ENCODE peak calls at places on chromosomes 16 and 17, in six cellular contexts. One of them, this sample, is unnamed.

GRCh38 chr16:54370653-54371052 is 84.1 kb upstream of the IRX3 start:
- DNase-seq in progenitor cell of endocrine pancreas: no peak
- DNase-seq in A549: no peak
- DNase-seq in neural crest cell: no peak
- DNase-seq in cardiac muscle cell: peak; percentile 53
- DNase-seq in neural progenitor cell: peak; percentile 60
- DNase-seq in this sample: peak; percentile 43

GRCh38 chr17:72926171-72926570 is 166.3 kb downstream of the SLC39A11 start:
- DNase-seq in progenitor cell of endocrine pancreas: no peak
- DNase-seq in A549: no peak
- DNase-seq in cardiac muscle cell: no peak
- DNase-seq in neural progenitor cell: no peak
- DNase-seq in neural crest cell: no peak
- DNase-seq in this sample: no peak

GRCh38 chr17:43906951-43907424 is 348 bp downstream of the MPP2 start:
- DNase-seq in neural crest cell: no peak
- DNase-seq in A549: no peak
- DNase-seq in cardiac muscle cell: no peak
- DNase-seq in neural progenitor cell: no peak
- DNase-seq in progenitor cell of endocrine pancreas: no peak
- DNase-seq in this sample: no peak

GRCh38 chr16:49663081-49664057 is 192.5 kb downstream of the ZNF423 start:
- DNase-seq in neural progenitor cell: no peak
- DNase-seq in neural crest cell: no peak
- DNase-seq in cardiac muscle cell: no peak
- DNase-seq in A549: no peak
- DNase-seq in progenitor cell of endocrine pancreas: no peak
- DNase-seq in this sample: no peak

GRCh38 chr16:12767897-12768296 is 35.8 kb downstream of the CPPED1 start:
- DNase-seq in neural crest cell: no peak
- DNase-seq in A549: no peak
- DNase-seq in progenitor cell of endocrine pancreas: no peak
- DNase-seq in neural progenitor cell: no peak
- DNase-seq in cardiac muscle cell: no peak
- DNase-seq in this sample: no peak

GRCh38 chr16:84875846-84876245 is 56.1 kb downstream of the CRISPLD2 start:
- DNase-seq in cardiac muscle cell: no peak
- DNase-seq in progenitor cell of endocrine pancreas: no peak
- DNase-seq in neural progenitor cell: no peak
- DNase-seq in neural crest cell: no peak
- DNase-seq in A549: no peak
- DNase-seq in this sample: no peak

GRCh38 chr17:63700528-63701441 is 860 bp upstream of the LIMD2 start:
- DNase-seq in cardiac muscle cell: peak; percentile 53
- DNase-seq in neural progenitor cell: peak; percentile 74
- DNase-seq in progenitor cell of endocrine pancreas: no peak
- DNase-seq in neural crest cell: no peak
- DNase-seq in A549: no peak
- DNase-seq in this sample: peak; percentile 65

GRCh38 chr17:31310877-31311276 is 3.0 kb downstream of the EVI2B start:
- DNase-seq in A549: no peak
- DNase-seq in neural progenitor cell: no peak
- DNase-seq in neural crest cell: no peak
- DNase-seq in progenitor cell of endocrine pancreas: no peak
- DNase-seq in cardiac muscle cell: no peak
- DNase-seq in this sample: no peak

GRCh38 chr16:49347476-49347875 is 26.1 kb upstream of the C16orf78 start:
- DNase-seq in cardiac muscle cell: no peak
- DNase-seq in neural crest cell: no peak
- DNase-seq in progenitor cell of endocrine pancreas: no peak
- DNase-seq in neural progenitor cell: no peak
- DNase-seq in A549: no peak
- DNase-seq in this sample: no peak

GRCh38 chr17:82922646-82923045 is 82.8 kb upstream of the ZNF750 start:
- DNase-seq in neural progenitor cell: no peak
- DNase-seq in A549: no peak
- DNase-seq in neural crest cell: no peak
- DNase-seq in progenitor cell of endocrine pancreas: no peak
- DNase-seq in cardiac muscle cell: no peak
- DNase-seq in this sample: no peak

GRCh38 chr16:50305441-50306061 is 39.2 kb downstream of the ADCY7 start:
- DNase-seq in neural progenitor cell: no peak
- DNase-seq in cardiac muscle cell: no peak
- DNase-seq in neural crest cell: no peak
- DNase-seq in A549: no peak
- DNase-seq in progenitor cell of endocrine pancreas: peak; percentile 6
- DNase-seq in this sample: no peak

GRCh38 chr16:51762081-51762995 is 611.3 kb upstream of the SALL1 start:
- DNase-seq in progenitor cell of endocrine pancreas: peak; percentile 75
- DNase-seq in cardiac muscle cell: peak; percentile 91
- DNase-seq in A549: peak; percentile 51
- DNase-seq in neural crest cell: peak; percentile 91
- DNase-seq in neural progenitor cell: peak; percentile 93
- DNase-seq in this sample: peak; percentile 89

GRCh38 chr16:8751481-8752311 is 45.7 kb downstream of the TMEM186 start:
- DNase-seq in A549: peak; percentile 55
- DNase-seq in neural progenitor cell: no peak
- DNase-seq in neural crest cell: no peak
- DNase-seq in progenitor cell of endocrine pancreas: no peak
- DNase-seq in cardiac muscle cell: no peak
- DNase-seq in this sample: no peak

GRCh38 chr16:75805946-75806345 is 79.7 kb upstream of the CPHXL start:
- DNase-seq in cardiac muscle cell: no peak
- DNase-seq in A549: no peak
- DNase-seq in progenitor cell of endocrine pancreas: no peak
- DNase-seq in neural progenitor cell: no peak
- DNase-seq in neural crest cell: no peak
- DNase-seq in this sample: no peak

GRCh38 chr17:27760069-27760885 is 40.1 kb downstream of the NOS2 start:
- DNase-seq in neural progenitor cell: peak; percentile 65
- DNase-seq in A549: peak; percentile 45
- DNase-seq in cardiac muscle cell: peak; percentile 61
- DNase-seq in progenitor cell of endocrine pancreas: peak; percentile 66
- DNase-seq in neural crest cell: peak; percentile 79
- DNase-seq in this sample: peak; percentile 80

GRCh38 chr17:28326114-28326513 is 7.1 kb downstream of the TMEM97 start:
- DNase-seq in A549: no peak
- DNase-seq in progenitor cell of endocrine pancreas: no peak
- DNase-seq in neural crest cell: no peak
- DNase-seq in neural progenitor cell: no peak
- DNase-seq in cardiac muscle cell: no peak
- DNase-seq in this sample: no peak

GRCh38 chr16:80317132-80318098 is 223.4 kb upstream of the DYNLRB2 start:
- DNase-seq in neural crest cell: no peak
- DNase-seq in progenitor cell of endocrine pancreas: no peak
- DNase-seq in neural progenitor cell: peak; percentile 34
- DNase-seq in cardiac muscle cell: peak; percentile 92
- DNase-seq in A549: no peak
- DNase-seq in this sample: no peak
- TF ChIP-seq CTCF in neural crest cell: peak; percentile 39
- TF ChIP-seq CTCF in progenitor cell of endocrine pancreas: peak; percentile 46
- TF ChIP-seq CTCF in neural progenitor cell: peak; percentile 53
- TF ChIP-seq CTCF in cardiac muscle cell: no peak
- TF ChIP-seq CTCF in A549: no peak
- TF ChIP-seq CTCF in this sample: peak; percentile 19

GRCh38 chr16:19555938-19556778 is 655 bp downstream of the VPS35L start:
- DNase-seq in progenitor cell of endocrine pancreas: peak; percentile 11
- DNase-seq in A549: peak; percentile 41
- DNase-seq in neural crest cell: peak; percentile 49
- DNase-seq in neural progenitor cell: peak; percentile 88
- DNase-seq in cardiac muscle cell: peak; percentile 14
- DNase-seq in this sample: peak; percentile 53
- TF ChIP-seq CTCF in progenitor cell of endocrine pancreas: peak; percentile 44
- TF ChIP-seq CTCF in A549: no peak
- TF ChIP-seq CTCF in neural crest cell: peak; percentile 56
- TF ChIP-seq CTCF in neural progenitor cell: peak; percentile 38
- TF ChIP-seq CTCF in cardiac muscle cell: peak; percentile 19
- TF ChIP-seq CTCF in this sample: peak; percentile 28

DNA sequence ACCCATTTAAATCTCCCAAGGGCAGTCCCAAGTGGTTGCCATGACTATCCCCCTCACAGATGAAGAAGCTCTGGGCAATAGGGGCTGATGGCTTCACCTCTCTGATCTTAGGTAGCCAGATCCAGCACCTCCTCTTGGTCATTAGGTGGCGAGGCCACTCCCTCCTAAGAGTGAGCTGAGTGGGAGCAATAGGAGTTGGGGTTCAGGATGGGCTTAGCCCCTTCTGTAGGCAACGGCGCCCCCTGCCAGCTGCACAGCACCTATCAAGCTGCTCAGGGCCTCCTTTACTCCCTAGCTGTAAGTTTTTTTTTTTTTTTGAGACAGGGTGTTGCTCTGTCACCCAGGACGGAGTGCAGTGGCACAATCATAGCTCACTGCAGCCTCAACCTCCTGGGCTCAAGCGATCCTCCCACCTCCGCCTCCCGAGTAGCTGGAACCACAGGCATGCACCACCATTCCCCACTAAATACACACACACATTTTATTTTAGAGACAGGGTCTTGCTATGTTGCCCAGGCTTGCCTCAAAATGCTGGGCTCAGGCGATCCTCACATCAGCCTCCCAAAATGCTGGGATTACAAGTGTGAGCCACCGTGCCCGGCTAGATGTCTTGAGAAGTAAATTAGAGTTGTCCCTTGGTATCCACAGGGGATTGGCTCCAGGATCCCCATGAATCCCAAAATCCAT is 3.5 kb upstream of the RRAD start:
- DNase-seq in progenitor cell of endocrine pancreas: no peak
- DNase-seq in cardiac muscle cell: peak; percentile 68
- DNase-seq in A549: no peak
- DNase-seq in neural progenitor cell: peak; percentile 58
- DNase-seq in neural crest cell: no peak
- DNase-seq in this sample: no peak
- TF ChIP-seq CTCF in progenitor cell of endocrine pancreas: peak; percentile 30
- TF ChIP-seq CTCF in cardiac muscle cell: peak; percentile 57
- TF ChIP-seq CTCF in A549: peak; percentile 32
- TF ChIP-seq CTCF in neural progenitor cell: peak; percentile 45
- TF ChIP-seq CTCF in neural crest cell: peak; percentile 38
- TF ChIP-seq CTCF in this sample: no peak

GRCh38 chr16:5058476-5058875 is 7.3 kb downstream of the C16orf89 start:
- DNase-seq in neural progenitor cell: peak; percentile 87
- DNase-seq in progenitor cell of endocrine pancreas: no peak
- DNase-seq in neural crest cell: peak; percentile 23
- DNase-seq in cardiac muscle cell: peak; percentile 54
- DNase-seq in A549: peak; percentile 66
- DNase-seq in this sample: peak; percentile 72
- TF ChIP-seq CTCF in neural progenitor cell: peak; percentile 61
- TF ChIP-seq CTCF in progenitor cell of endocrine pancreas: peak; percentile 52
- TF ChIP-seq CTCF in neural crest cell: peak; percentile 42
- TF ChIP-seq CTCF in cardiac muscle cell: peak; percentile 43
- TF ChIP-seq CTCF in A549: no peak
- TF ChIP-seq CTCF in this sample: peak; percentile 58